ENCODE peak calls at places on chromosomes 7 and 10, in four cellular contexts. C, D, E and Q are unnamed samples.

GRCh38 chr7:44285561-44285960 is 39.8 kb downstream of the CAMK2B start:
- DNase-seq in E (no peak), D (no peak), C (peak), Q (no peak)

GRCh38 chr10:49164587-49165188 is 23.5 kb downstream of the TMEM273 start:
- DNase-seq in C (no peak), E (no peak), D (no peak), Q (peak)

GRCh38 chr10:69864321-69864720 is 62.6 kb downstream of the COL13A1 start:
- DNase-seq in D (no peak), C (no peak), E (no peak), Q (no peak)

GRCh38 chr10:74883428-74883827 is 57.0 kb downstream of the KAT6B start:
- DNase-seq in E (no peak), C (no peak), D (no peak), Q (no peak)

GRCh38 chr7:71411475-71411874 is 279.5 kb downstream of the GALNT17 start:
- DNase-seq in C (no peak), E (no peak), D (no peak), Q (no peak)

GRCh38 chr10:78552261-78552811 is 516.4 kb upstream of the ZMIZ1 start:
- DNase-seq in D (no peak), C (no peak), E (no peak), Q (no peak)

GRCh38 chr10:48684792-48685651 is at the start of gene WDFY4:
- DNase-seq in E (no peak), C (no peak), D (no peak), Q (no peak)

GRCh38 chr7:30224511-30225031 is 59.8 kb upstream of the ZNRF2 start:
- DNase-seq in D (no peak), C (no peak), E (no peak), Q (no peak)

GRCh38 chr10:76282122-76283030 is 851.0 kb downstream of the LRMDA start:
- DNase-seq in C (no peak), D (no peak), E (peak), Q (peak)

GRCh38 chr10:116470768-116471415 is 43.2 kb downstream of the PNLIPRP3 start:
- DNase-seq in E (no peak), C (no peak), D (no peak), Q (peak)

GRCh38 chr7:1668932-1669485 is 1.1 kb upstream of the ELFN1 start:
- DNase-seq in E (no peak), C (no peak), D (no peak), Q (no peak)

GRCh38 chr7:74306737-74307469 is 17.7 kb downstream of the CLIP2 start:
- DNase-seq in D (peak), C (no peak), E (peak), Q (peak)

GRCh38 chr7:51226042-51226755 is 90.4 kb downstream of the COBL start:
- DNase-seq in E (no peak), D (no peak), C (no peak), Q (no peak)

GRCh38 chr10:122152544-122152943 is 118.6 kb upstream of the BTBD16 start:
- DNase-seq in C (no peak), D (peak), E (no peak), Q (no peak)

GRCh38 chr10:712089-712488 is 22.6 kb upstream of the DIP2C start:
- DNase-seq in E (no peak), C (no peak), D (no peak), Q (no peak)

GRCh38 chr10:123287594-123288247 is 133.5 kb downstream of the BUB3 start:
- DNase-seq in C (no peak), E (no peak), D (no peak), Q (no peak)

GRCh38 chr10:121524138-121524817 is 74.0 kb downstream of the FGFR2 start:
- DNase-seq in C (no peak), D (no peak), E (no peak), Q (no peak)

GRCh38 chr7:118312051-118312450 is 87.5 kb downstream of the ANKRD7 start:
- DNase-seq in D (no peak), E (no peak), C (no peak), Q (no peak)

GRCh38 chr7:7556852-7557251 is 9.8 kb upstream of the MIOS start:
- DNase-seq in E (no peak), D (no peak), C (no peak), Q (no peak)

GRCh38 chr10:99660662-99661369 is 1.5 kb downstream of the ENTPD7 start:
- DNase-seq in E (no peak), C (no peak), D (no peak), Q (no peak)

GRCh38 chr7:76505168-76506080 is 4.9 kb upstream of the UPK3B start:
- DNase-seq in C (no peak), E (no peak), D (no peak), Q (no peak)

GRCh38 chr7:106287786-106288185 is 3.0 kb upstream of the NAMPT start:
- DNase-seq in C (no peak), D (no peak), E (peak), Q (no peak)

GRCh38 chr7:30366606-30367005 is 82.2 kb downstream of the ZNRF2 start:
- DNase-seq in D (no peak), E (no peak), C (no peak), Q (no peak)

GRCh38 chr10:121216721-121217181 is 365.6 kb downstream of the WDR11 start:
- DNase-seq in E (no peak), D (no peak), C (no peak), Q (no peak)

GRCh38 chr7:118590107-118590506 is 365.6 kb downstream of the ANKRD7 start:
- DNase-seq in C (no peak), D (no peak), E (no peak), Q (no peak)

GRCh38 chr10:541750-542371 is 147.6 kb downstream of the DIP2C start:
- DNase-seq in C (no peak), D (no peak), E (peak), Q (no peak)

GRCh38 chr10:127919418-127920191 is 12.7 kb downstream of the PTPRE start:
- DNase-seq in D (peak), C (no peak), E (no peak), Q (no peak)

GRCh38 chr10:69377936-69378335 is 38.8 kb downstream of the TACR2 start:
- DNase-seq in C (no peak), E (no peak), D (no peak), Q (no peak)

GRCh38 chr10:8044908-8045727 is 9.4 kb upstream of the GATA3 start:
- DNase-seq in E (no peak), C (no peak), D (no peak), Q (no peak)

GRCh38 chr10:50347394-50347802 is 96.1 kb upstream of the ASAH2 start:
- DNase-seq in E (no peak), D (no peak), C (no peak), Q (no peak)

GRCh38 chr7:126501617-126502016 is 751.1 kb downstream of the GRM8 start:
- DNase-seq in D (no peak), E (no peak), C (no peak), Q (no peak)

GRCh38 chr7:38186593-38187314 is 8.7 kb downstream of the STARD3NL start:
- DNase-seq in E (no peak), C (no peak), D (no peak), Q (no peak)

GRCh38 chr10:123417414-123417813 is 248.7 kb upstream of the GPR26 start:
- DNase-seq in E (no peak), C (no peak), D (no peak), Q (no peak)

DNA sequence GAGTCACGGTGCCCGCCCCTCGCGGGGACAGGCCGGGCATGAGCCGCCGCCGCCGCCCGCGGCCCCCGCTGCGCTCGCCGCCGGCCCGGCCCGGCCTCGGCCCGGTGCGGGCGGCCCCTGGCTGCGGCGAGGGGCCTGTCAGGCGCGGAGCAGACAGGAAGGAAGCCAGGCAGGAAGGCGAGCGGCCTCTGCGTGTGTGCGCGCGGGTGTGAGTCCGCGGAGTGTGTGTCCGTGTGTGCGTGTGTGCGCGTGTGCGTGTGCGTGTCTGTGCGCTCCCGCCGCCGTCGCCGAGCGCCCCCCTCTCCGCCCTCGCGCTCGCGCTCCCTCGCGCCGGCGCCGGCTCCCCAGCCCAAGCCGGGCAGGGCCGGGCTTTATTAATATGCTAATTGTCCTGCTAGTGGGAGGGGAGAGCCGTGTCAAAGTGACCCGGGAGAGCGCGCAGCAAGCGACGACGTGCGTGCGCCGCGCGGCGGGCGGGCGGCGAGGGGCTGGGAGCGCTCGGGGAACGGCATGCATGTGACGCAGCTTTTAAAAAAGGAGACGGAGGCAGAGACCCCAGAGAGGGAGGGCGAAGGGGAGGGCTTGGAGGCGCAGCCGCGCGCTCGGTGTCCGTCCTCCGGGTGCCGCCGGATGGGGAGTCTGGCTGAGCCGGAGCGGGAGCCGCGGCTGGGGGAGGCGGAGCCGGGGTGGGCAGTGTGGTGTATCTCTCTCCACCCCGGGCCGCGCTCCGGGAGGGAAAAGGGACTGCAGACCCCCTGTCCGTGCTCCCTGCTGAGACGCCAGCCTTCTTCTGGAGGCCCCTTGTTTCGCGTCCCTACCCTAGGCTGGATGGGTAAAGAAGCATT is at the start of gene LDB1:
- DNase-seq in C (peak), E (peak), D (peak), Q (peak)
- TF ChIP-seq CTCF in C (no peak), E (no peak), D (peak), Q (no peak)

GRCh38 chr10:60444494-60445064 is 54.9 kb upstream of the ANK3 start:
- DNase-seq in D (no peak), C (no peak), E (no peak), Q (no peak)
- TF ChIP-seq CTCF in D (peak), C (peak), E (no peak), Q (no peak)

GRCh38 chr7:156039194-156039593 is 226.9 kb upstream of the SHH start:
- DNase-seq in C (no peak), D (no peak), E (no peak), Q (no peak)

GRCh38 chr7:156041398-156041797 is 229.1 kb upstream of the SHH start:
- DNase-seq in C (no peak), E (no peak), D (no peak), Q (no peak)

GRCh38 chr7:156038345-156038744 is 226.1 kb upstream of the SHH start:
- DNase-seq in D (no peak), C (no peak), E (no peak), Q (no peak)

GRCh38 chr7:156043435-156044123 is 231.3 kb upstream of the SHH start:
- DNase-seq in C (no peak), E (no peak), D (no peak), Q (no peak)

GRCh38 chr7:156039971-156040677 is 227.9 kb upstream of the SHH start:
- DNase-seq in C (no peak), E (no peak), D (no peak), Q (no peak)
- TF ChIP-seq CTCF in C (no peak), E (no peak), D (no peak), Q (no peak)

DNA sequence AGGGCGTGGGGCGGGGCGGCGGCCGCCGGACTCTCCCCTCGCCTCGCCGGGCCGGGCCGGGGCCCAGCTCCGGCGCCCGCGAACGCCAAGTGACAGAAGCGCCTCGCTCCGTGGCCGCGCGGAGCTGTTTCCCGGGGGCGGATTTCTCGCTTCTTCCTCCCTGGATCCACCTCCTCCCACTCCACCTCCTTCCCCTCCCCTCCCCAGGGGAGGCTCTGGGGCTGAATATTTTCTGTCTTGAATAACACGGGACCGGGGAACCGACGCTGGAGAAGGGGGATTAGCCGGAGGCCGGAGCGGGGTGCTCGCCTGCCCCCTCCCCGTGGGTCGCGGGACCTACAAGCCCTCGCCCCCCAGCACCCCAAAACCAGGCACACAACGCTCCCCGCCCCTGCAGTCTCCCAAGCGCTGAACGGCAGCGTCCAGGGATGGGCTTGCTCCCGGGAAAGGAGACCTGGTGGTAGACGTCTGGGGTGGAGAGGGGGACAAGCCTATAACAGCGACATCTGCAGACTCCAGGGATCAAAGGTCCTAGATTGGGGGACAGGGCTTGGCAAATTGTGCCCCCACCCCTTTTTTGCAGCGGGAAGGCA is at the start of gene ARHGAP21:
- DNase-seq in C (peak), E (peak), D (no peak), Q (peak)
- TF ChIP-seq CTCF in C (no peak), E (no peak), D (no peak), Q (no peak)

DNA sequence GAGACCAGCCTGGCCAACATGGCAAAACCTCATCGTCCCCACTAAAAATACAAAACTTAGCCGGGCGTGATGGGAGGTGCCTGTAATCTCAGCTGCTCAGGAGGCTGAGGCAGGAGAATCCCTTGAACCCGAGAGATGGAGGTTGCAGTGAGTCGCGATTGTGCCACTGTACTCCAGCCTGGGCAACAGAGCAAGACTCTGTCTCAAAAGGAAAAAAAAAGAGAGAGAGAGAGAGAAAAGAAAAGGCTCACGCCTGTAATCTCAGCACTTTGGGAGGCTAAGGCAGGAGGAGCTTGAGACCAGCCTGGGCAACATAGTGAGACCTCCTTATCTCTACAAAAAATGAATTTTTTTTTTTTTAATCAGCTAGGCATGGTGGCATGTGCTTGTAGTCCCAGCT is 157.6 kb downstream of the CUX1 start:
- DNase-seq in D (no peak), E (no peak), C (no peak), Q (no peak)
- TF ChIP-seq CTCF in D (no peak), E (no peak), C (no peak), Q (no peak)

GRCh38 chr7:34389332-34390078 is 268.5 kb upstream of the NPSR1 start:
- DNase-seq in C (no peak), D (no peak), E (no peak), Q (no peak)
- TF ChIP-seq CTCF in C (no peak), D (no peak), E (no peak), Q (no peak)

GRCh38 chr7:157439761-157440160 is 103.0 kb downstream of the DNAJB6 start:
- DNase-seq in E (no peak), D (no peak), C (peak), Q (no peak)
- TF ChIP-seq CTCF in E (no peak), D (no peak), C (no peak), Q (no peak)